ENCODE peak calls at places on chromosomes 3 and 15, in seven cellular contexts. Y is breast epithelium, T is heart right ventricle, P is dorsolateral prefrontal cortex, O is MM.1S, I is A549, R is transverse colon. W is an unnamed sample.

GRCh38 chr3:186368164-186368563 is 6.1 kb upstream of the DGKG start:
- DNase-seq in Y (no peak), T (no peak), P (no peak), O (no peak), I (no peak), R (no peak), W (no peak)

GRCh38 chr15:63256433-63256884 is 20.9 kb upstream of the APH1B start:
- DNase-seq in Y (no peak), T (no peak), P (no peak), O (no peak), I (peak), R (no peak), W (peak)

GRCh38 chr3:62562017-62562416 is 188.7 kb upstream of the FEZF2 start:
- DNase-seq in Y (no peak), T (no peak), P (no peak), O (no peak), I (no peak), R (no peak), W (peak)

GRCh38 chr3:156323466-156323865 is 203.1 kb downstream of the KCNAB1 start:
- DNase-seq in Y (no peak), T (no peak), P (no peak), O (no peak), I (no peak), R (no peak), W (no peak)

GRCh38 chr3:78519281-78519680 is 1248.5 kb downstream of the ROBO1 start:
- DNase-seq in Y (no peak), T (no peak), P (no peak), O (no peak), I (no peak), R (no peak), W (no peak)

GRCh38 chr3:53109190-53109589 is 21.0 kb downstream of the RFT1 start:
- DNase-seq in Y (peak), T (no peak), P (no peak), O (peak), I (no peak), R (no peak), W (peak)

GRCh38 chr3:50737511-50738251 is 63.0 kb downstream of the DOCK3 start:
- DNase-seq in Y (no peak), T (no peak), P (no peak), O (no peak), I (no peak), R (no peak), W (no peak)

GRCh38 chr15:22979699-22980188 is 424 bp downstream of the CYFIP1 start:
- DNase-seq in Y (no peak), T (peak), P (no peak), O (no peak), I (peak), R (peak), W (no peak)

GRCh38 chr3:16338999-16339398 is 74.0 kb downstream of the OXNAD1 start:
- DNase-seq in Y (no peak), T (no peak), P (no peak), O (no peak), I (peak), R (no peak), W (peak)

GRCh38 chr15:62173215-62173614 is 8.1 kb upstream of the C2CD4B start:
- DNase-seq in Y (no peak), T (peak), P (no peak), O (no peak), I (no peak), R (no peak), W (peak)

GRCh38 chr3:57803647-57804081 is 47.6 kb downstream of the SLMAP start:
- DNase-seq in Y (peak), T (no peak), P (no peak), O (no peak), I (peak), R (peak), W (peak)

GRCh38 chr3:127678611-127679533 is 6.1 kb downstream of the ABTB1 start:
- DNase-seq in Y (no peak), T (no peak), P (peak), O (no peak), I (no peak), R (no peak), W (no peak)

GRCh38 chr3:55519016-55519415 is 31.9 kb upstream of the WNT5A start:
- DNase-seq in Y (no peak), T (no peak), P (no peak), O (no peak), I (no peak), R (no peak), W (no peak)

GRCh38 chr15:60477164-60477563 is 1.8 kb downstream of the ICE2 start:
- DNase-seq in Y (no peak), T (no peak), P (no peak), O (no peak), I (no peak), R (no peak), W (no peak)

GRCh38 chr3:124558898-124559649 is 171.2 kb upstream of the UMPS start:
- DNase-seq in Y (peak), T (peak), P (peak), O (no peak), I (peak), R (peak), W (peak)

GRCh38 chr3:131535596-131535995 is 32.8 kb upstream of the MRPL3 start:
- DNase-seq in Y (no peak), T (no peak), P (no peak), O (no peak), I (no peak), R (no peak), W (no peak)

GRCh38 chr15:64651573-64652260 is 123.7 kb downstream of the RBPMS2 start:
- DNase-seq in Y (no peak), T (no peak), P (no peak), O (peak), I (no peak), R (no peak), W (no peak)

GRCh38 chr3:188993140-188993539 is 178.6 kb upstream of the TPRG1 start:
- DNase-seq in Y (no peak), T (no peak), P (no peak), O (no peak), I (no peak), R (no peak), W (no peak)

GRCh38 chr3:129112308-129113052 is 9.1 kb downstream of the RAB43 start:
- DNase-seq in Y (no peak), T (no peak), P (no peak), O (no peak), I (no peak), R (no peak), W (peak)

GRCh38 chr3:29140706-29141105 is 140.2 kb upstream of the RBMS3 start:
- DNase-seq in Y (no peak), T (no peak), P (no peak), O (no peak), I (no peak), R (no peak), W (peak)

GRCh38 chr3:131091768-131092167 is 65.1 kb downstream of the NEK11 start:
- DNase-seq in Y (no peak), T (no peak), P (no peak), O (no peak), I (no peak), R (no peak), W (peak)

GRCh38 chr15:65286069-65286703 is 497 bp downstream of the PARP16 start:
- DNase-seq in Y (no peak), T (peak), P (peak), O (peak), I (no peak), R (peak), W (no peak)

GRCh38 chr3:135918600-135918999 is 46.9 kb upstream of the PPP2R3A start:
- DNase-seq in Y (no peak), T (no peak), P (no peak), O (no peak), I (no peak), R (no peak), W (no peak)

GRCh38 chr3:115100172-115100571 is 46.9 kb downstream of the ZBTB20 start:
- DNase-seq in Y (no peak), T (no peak), P (no peak), O (no peak), I (no peak), R (no peak), W (peak)

GRCh38 chr3:152458725-152459515 is 190.2 kb downstream of the MBNL1 start:
- DNase-seq in Y (no peak), T (no peak), P (no peak), O (no peak), I (no peak), R (no peak), W (peak)

GRCh38 chr3:112302061-112302830 is 8.2 kb upstream of the SLC9C1 start:
- DNase-seq in Y (no peak), T (no peak), P (no peak), O (no peak), I (no peak), R (no peak), W (peak)

GRCh38 chr3:169501777-169502320 is 161.7 kb downstream of the MECOM start:
- DNase-seq in Y (no peak), T (no peak), P (no peak), O (no peak), I (no peak), R (no peak), W (no peak)

GRCh38 chr3:157520485-157521184 is 17.4 kb upstream of the VEPH1 start:
- DNase-seq in Y (no peak), T (no peak), P (no peak), O (no peak), I (no peak), R (no peak), W (no peak)

GRCh38 chr3:19124752-19125151 is 23.6 kb upstream of the KCNH8 start:
- DNase-seq in Y (no peak), T (no peak), P (no peak), O (no peak), I (no peak), R (no peak), W (no peak)

GRCh38 chr15:83278191-83278590 is 6.3 kb downstream of the BNC1 start:
- DNase-seq in Y (no peak), T (no peak), P (no peak), O (no peak), I (no peak), R (no peak), W (peak)

GRCh38 chr15:101308604-101309435 is 13.8 kb upstream of the SNRPA1 start:
- DNase-seq in Y (no peak), T (no peak), P (peak), O (no peak), I (no peak), R (no peak), W (no peak)

GRCh38 chr3:71069797-71070196 is 513.7 kb downstream of the FOXP1 start:
- DNase-seq in Y (peak), T (peak), P (peak), O (peak), I (peak), R (peak), W (peak)

GRCh38 chr3:21645121-21645897 is 105.7 kb downstream of the ZNF385D start:
- DNase-seq in Y (peak), T (peak), P (no peak), O (no peak), I (no peak), R (no peak), W (no peak)

GRCh38 chr3:197371521-197372075 is 73.2 kb upstream of the DLG1 start:
- DNase-seq in Y (no peak), T (no peak), P (no peak), O (no peak), I (no peak), R (no peak), W (no peak)

GRCh38 chr3:64945171-64945684 is 257.4 kb upstream of the ADAMTS9 start:
- DNase-seq in Y (no peak), T (no peak), P (no peak), O (no peak), I (no peak), R (no peak), W (no peak)

GRCh38 chr15:90749754-90750153 is 32.6 kb downstream of the BLM start:
- DNase-seq in Y (no peak), T (no peak), P (no peak), O (no peak), I (no peak), R (no peak), W (no peak)

GRCh38 chr3:112499328-112499727 is at the start of gene BTLA:
- DNase-seq in Y (no peak), T (no peak), P (no peak), O (no peak), I (no peak), R (no peak), W (no peak)

GRCh38 chr15:40982855-40983254 is 29.6 kb downstream of the CHAC1 start:
- DNase-seq in Y (no peak), T (peak), P (no peak), O (no peak), I (no peak), R (no peak), W (peak)

GRCh38 chr15:89664951-89665350 is 9.7 kb upstream of the KIF7 start:
- DNase-seq in Y (no peak), T (no peak), P (no peak), O (no peak), I (no peak), R (no peak), W (no peak)

GRCh38 chr3:159672728-159673471 is 315.7 kb upstream of the IL12A start:
- DNase-seq in Y (no peak), T (no peak), P (no peak), O (peak), I (peak), R (no peak), W (no peak)
- TF ChIP-seq CTCF in Y (no peak), T (no peak), P (no peak), O (no peak), I (no peak), R (no peak), W (peak)

GRCh38 chr3:46926447-46926846 is 48.9 kb downstream of the PTH1R start:
- DNase-seq in Y (no peak), T (no peak), P (no peak), O (no peak), I (no peak), R (no peak), W (no peak)

GRCh38 chr3:46927718-46928073 is 48.8 kb downstream of the CCDC12 start:
- DNase-seq in Y (no peak), T (no peak), P (no peak), O (no peak), I (no peak), R (no peak), W (no peak)

GRCh38 chr3:46926039-46926438 is 48.5 kb downstream of the PTH1R start:
- DNase-seq in Y (no peak), T (no peak), P (no peak), O (no peak), I (no peak), R (peak), W (peak)

GRCh38 chr3:46928297-46928696 is 48.2 kb downstream of the CCDC12 start:
- DNase-seq in Y (no peak), T (no peak), P (no peak), O (peak), I (no peak), R (no peak), W (no peak)

GRCh38 chr3:46926871-46927717 is 49.5 kb downstream of the CCDC12 start:
- DNase-seq in Y (no peak), T (no peak), P (no peak), O (peak), I (no peak), R (peak), W (no peak)
- H3K4me3 ChIP-seq in Y (no peak), T (no peak), P (no peak), O (peak), I (no peak), R (no peak), W (no peak)

GRCh38 chr3:151412989-151413388 is 28.4 kb upstream of the P2RY12 start:
- DNase-seq in Y (no peak), T (no peak), P (no peak), O (no peak), I (no peak), R (no peak), W (no peak)
- TF ChIP-seq CTCF in Y (no peak), T (no peak), P (no peak), O (no peak), I (no peak), R (no peak), W (peak)

GRCh38 chr3:170714151-170714550 is 128.3 kb upstream of the SLC7A14 start:
- DNase-seq in Y (no peak), T (no peak), P (no peak), O (no peak), I (no peak), R (no peak), W (peak)

GRCh38 chr3:170712798-170713197 is 126.9 kb upstream of the SLC7A14 start:
- DNase-seq in Y (no peak), T (no peak), P (no peak), O (no peak), I (no peak), R (no peak), W (peak)

GRCh38 chr3:170713648-170714047 is 127.8 kb upstream of the SLC7A14 start:
- DNase-seq in Y (no peak), T (no peak), P (no peak), O (no peak), I (no peak), R (no peak), W (no peak)

GRCh38 chr3:170716172-170716800 is 130.4 kb upstream of the SLC7A14 start:
- DNase-seq in Y (no peak), T (no peak), P (no peak), O (no peak), I (no peak), R (no peak), W (no peak)

GRCh38 chr3:170714562-170715535 is 129.0 kb upstream of the SLC7A14 start:
- DNase-seq in Y (no peak), T (no peak), P (no peak), O (no peak), I (no peak), R (no peak), W (peak)
- H3K4me3 ChIP-seq in Y (no peak), T (no peak), P (no peak), O (no peak), I (no peak), R (no peak), W (no peak)

DNA sequence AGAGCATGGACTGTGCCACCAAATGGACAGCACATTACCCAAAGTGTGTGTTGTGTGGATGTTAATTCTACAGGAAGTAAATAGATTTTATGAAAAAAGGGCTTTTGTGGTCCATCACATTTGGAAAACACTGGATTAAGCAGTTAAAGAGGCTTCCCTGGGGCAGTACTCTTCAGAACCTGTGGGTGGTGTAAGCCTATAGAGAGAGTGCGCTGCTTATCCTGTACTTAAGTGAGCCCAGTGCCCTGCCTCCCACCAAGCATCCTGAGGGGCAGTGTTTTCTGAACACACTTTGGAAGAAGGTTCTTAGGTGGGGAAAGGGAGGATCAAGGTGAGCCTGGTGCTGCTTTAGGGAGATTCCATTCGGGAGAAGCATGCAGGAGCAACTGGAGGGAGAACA is 10.9 kb downstream of the TTLL3 start:
- DNase-seq in Y (no peak), T (no peak), P (no peak), O (no peak), I (no peak), R (no peak), W (peak)
- TF ChIP-seq CTCF in Y (no peak), T (no peak), P (no peak), O (no peak), I (peak), R (no peak), W (peak)

GRCh38 chr3:146540236-146540635 is 4.2 kb downstream of the PLSCR1 start:
- DNase-seq in Y (no peak), T (no peak), P (no peak), O (peak), I (no peak), R (no peak), W (no peak)

GRCh38 chr3:146543461-146544012 is 870 bp downstream of the PLSCR1 start:
- DNase-seq in Y (no peak), T (no peak), P (no peak), O (no peak), I (peak), R (no peak), W (no peak)

GRCh38 chr3:146540978-146541377 is 3.4 kb downstream of the PLSCR1 start:
- DNase-seq in Y (no peak), T (no peak), P (no peak), O (no peak), I (no peak), R (no peak), W (no peak)

GRCh38 chr3:146542968-146543367 is 1.4 kb downstream of the PLSCR1 start:
- DNase-seq in Y (no peak), T (no peak), P (no peak), O (no peak), I (no peak), R (no peak), W (no peak)

DNA sequence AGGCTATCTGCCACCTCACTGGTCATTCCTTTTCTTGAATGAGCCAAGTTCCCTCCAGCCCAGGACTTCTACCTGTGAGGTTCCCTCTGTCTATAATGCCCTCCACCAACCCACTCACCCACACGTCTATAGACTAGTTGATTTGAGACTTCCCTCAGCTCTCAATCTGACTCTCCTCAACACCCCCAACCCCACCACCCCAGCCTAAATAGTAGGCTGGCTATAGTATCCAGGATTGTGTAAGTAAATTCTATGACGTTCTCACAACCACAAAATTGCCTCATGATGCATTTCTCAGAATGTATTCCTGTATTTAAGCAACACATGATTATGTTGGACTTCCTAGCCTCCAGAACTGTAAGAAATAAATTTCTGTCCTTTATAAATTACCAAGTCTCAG is 2.2 kb downstream of the PLSCR1 start:
- DNase-seq in Y (no peak), T (no peak), P (no peak), O (no peak), I (no peak), R (no peak), W (no peak)
- H3K4me3 ChIP-seq in Y (peak), T (peak), P (peak), O (no peak), I (no peak), R (no peak), W (peak)

GRCh38 chr3:27721717-27722564 is at the start of gene EOMES:
- DNase-seq in Y (no peak), T (no peak), P (no peak), O (peak), I (peak), R (peak), W (no peak)
- TF ChIP-seq CTCF in Y (no peak), T (no peak), P (no peak), O (peak), I (peak), R (no peak), W (peak)

GRCh38 chr3:192845196-192845855 is 72.3 kb downstream of the MB21D2 start:
- DNase-seq in Y (no peak), T (no peak), P (no peak), O (no peak), I (no peak), R (no peak), W (peak)

GRCh38 chr3:192848371-192849233 is 69.1 kb downstream of the MB21D2 start:
- DNase-seq in Y (no peak), T (no peak), P (no peak), O (no peak), I (no peak), R (no peak), W (peak)

GRCh38 chr3:192844366-192844765 is 73.3 kb downstream of the MB21D2 start:
- DNase-seq in Y (no peak), T (no peak), P (no peak), O (no peak), I (no peak), R (no peak), W (no peak)

GRCh38 chr3:192850501-192850981 is 67.1 kb downstream of the MB21D2 start:
- DNase-seq in Y (peak), T (no peak), P (no peak), O (no peak), I (no peak), R (peak), W (peak)

DNA sequence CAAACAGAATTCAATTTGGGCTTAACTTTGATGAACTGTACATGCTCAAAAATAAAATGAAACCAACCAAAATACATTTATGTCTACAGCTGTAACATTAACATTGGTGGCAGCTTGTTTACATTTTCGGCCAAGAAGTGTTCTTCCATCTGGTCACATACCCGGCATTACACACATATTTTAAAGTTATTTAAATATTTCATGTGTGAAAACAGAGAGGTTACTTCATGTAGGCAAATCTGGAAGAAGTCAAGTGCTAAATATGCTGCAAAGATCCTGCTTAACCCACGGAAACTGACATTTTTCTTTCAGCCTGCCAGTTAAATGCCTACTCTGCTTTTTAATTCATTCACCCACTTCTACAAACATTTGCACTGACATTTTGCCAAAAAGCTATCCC is 69.7 kb downstream of the MB21D2 start:
- DNase-seq in Y (no peak), T (no peak), P (no peak), O (no peak), I (no peak), R (no peak), W (no peak)
- H3K4me3 ChIP-seq in Y (no peak), T (no peak), P (no peak), O (no peak), I (no peak), R (no peak), W (no peak)